ENCODE peak calls at places on chromosomes 16 and 17, in four cellular contexts. One of them, this sample, is unnamed.

GRCh38 chr16:31265329-31266245 is 5.8 kb downstream of the ITGAM start:
- DNase-seq in stomach: peak; percentile 30
- DNase-seq in WTC11: peak; percentile 23
- DNase-seq in progenitor cell of endocrine pancreas: no peak
- DNase-seq in this sample: no peak

GRCh38 chr16:77590707-77591106 is 131.6 kb upstream of the NUDT7 start:
- DNase-seq in stomach: no peak
- DNase-seq in WTC11: no peak
- DNase-seq in progenitor cell of endocrine pancreas: no peak
- DNase-seq in this sample: no peak

GRCh38 chr16:83742076-83742475 is 65.7 kb upstream of the HSBP1 start:
- DNase-seq in stomach: no peak
- DNase-seq in WTC11: no peak
- DNase-seq in progenitor cell of endocrine pancreas: no peak
- DNase-seq in this sample: no peak

GRCh38 chr17:78883533-78884131 is 19.4 kb downstream of the CEP295NL start:
- DNase-seq in stomach: peak; percentile 56
- DNase-seq in WTC11: no peak
- DNase-seq in progenitor cell of endocrine pancreas: peak; percentile 25
- DNase-seq in this sample: peak; percentile 60

GRCh38 chr16:10551881-10552280 is 28.5 kb downstream of the EMP2 start:
- DNase-seq in stomach: no peak
- DNase-seq in WTC11: no peak
- DNase-seq in progenitor cell of endocrine pancreas: no peak
- DNase-seq in this sample: no peak

GRCh38 chr16:68823401-68823800 is 19.9 kb upstream of the TANGO6 start:
- DNase-seq in stomach: no peak
- DNase-seq in WTC11: peak; percentile 18
- DNase-seq in progenitor cell of endocrine pancreas: no peak
- DNase-seq in this sample: no peak

GRCh38 chr16:6375471-6376075 is 957.1 kb upstream of the RBFOX1 start:
- DNase-seq in stomach: no peak
- DNase-seq in WTC11: no peak
- DNase-seq in progenitor cell of endocrine pancreas: no peak
- DNase-seq in this sample: peak; percentile 19

GRCh38 chr16:56363181-56363716 is 62.1 kb downstream of the AMFR start:
- DNase-seq in stomach: no peak
- DNase-seq in WTC11: no peak
- DNase-seq in progenitor cell of endocrine pancreas: no peak
- DNase-seq in this sample: no peak

GRCh38 chr17:79990704-79991103 is 45.0 kb downstream of the TBC1D16 start:
- DNase-seq in stomach: no peak
- DNase-seq in WTC11: no peak
- DNase-seq in progenitor cell of endocrine pancreas: no peak
- DNase-seq in this sample: no peak

GRCh38 chr16:20938426-20938825 is 37.9 kb downstream of the LYRM1 start:
- DNase-seq in stomach: no peak
- DNase-seq in WTC11: no peak
- DNase-seq in progenitor cell of endocrine pancreas: no peak
- DNase-seq in this sample: no peak

GRCh38 chr16:78297066-78297666 is 197.7 kb downstream of the WWOX start:
- DNase-seq in stomach: no peak
- DNase-seq in WTC11: no peak
- DNase-seq in progenitor cell of endocrine pancreas: no peak
- DNase-seq in this sample: no peak

GRCh38 chr17:17305282-17305801 is 2.2 kb downstream of the NT5M start:
- DNase-seq in stomach: no peak
- DNase-seq in WTC11: no peak
- DNase-seq in progenitor cell of endocrine pancreas: no peak
- DNase-seq in this sample: peak; percentile 36

GRCh38 chr17:79702071-79702470 is 28.7 kb upstream of the ENPP7 start:
- DNase-seq in stomach: no peak
- DNase-seq in WTC11: peak; percentile 69
- DNase-seq in progenitor cell of endocrine pancreas: no peak
- DNase-seq in this sample: no peak

GRCh38 chr16:69564845-69565610 is 738 bp upstream of the NFAT5 start:
- DNase-seq in stomach: no peak
- DNase-seq in WTC11: no peak
- DNase-seq in progenitor cell of endocrine pancreas: no peak
- DNase-seq in this sample: no peak

GRCh38 chr16:69937465-69937951 is 13.6 kb upstream of the CLEC18A start:
- DNase-seq in stomach: no peak
- DNase-seq in WTC11: peak; percentile 34
- DNase-seq in progenitor cell of endocrine pancreas: no peak
- DNase-seq in this sample: no peak

GRCh38 chr17:348692-349425 is 3.7 kb downstream of the RPH3AL start:
- DNase-seq in stomach: peak; percentile 85
- DNase-seq in WTC11: no peak
- DNase-seq in progenitor cell of endocrine pancreas: no peak
- DNase-seq in this sample: no peak

GRCh38 chr17:2089021-2089422 is 34.1 kb downstream of the HIC1 start:
- DNase-seq in stomach: no peak
- DNase-seq in WTC11: no peak
- DNase-seq in progenitor cell of endocrine pancreas: no peak
- DNase-seq in this sample: no peak

GRCh38 chr16:49854227-49855203 is 1.4 kb downstream of the ZNF423 start:
- DNase-seq in stomach: no peak
- DNase-seq in WTC11: peak; percentile 62
- DNase-seq in progenitor cell of endocrine pancreas: peak; percentile 45
- DNase-seq in this sample: no peak

GRCh38 chr17:81391964-81392908 is 3.0 kb upstream of the BAHCC1 start:
- DNase-seq in stomach: no peak
- DNase-seq in WTC11: no peak
- DNase-seq in progenitor cell of endocrine pancreas: no peak
- DNase-seq in this sample: peak; percentile 62

GRCh38 chr16:74724820-74725549 is 24.3 kb upstream of the MLKL start:
- DNase-seq in stomach: no peak
- DNase-seq in WTC11: no peak
- DNase-seq in progenitor cell of endocrine pancreas: no peak
- DNase-seq in this sample: no peak

GRCh38 chr17:34378664-34379101 is 15.7 kb upstream of the CCL1 start:
- DNase-seq in stomach: no peak
- DNase-seq in WTC11: no peak
- DNase-seq in progenitor cell of endocrine pancreas: no peak
- DNase-seq in this sample: no peak

GRCh38 chr16:48057085-48057484 is 98.7 kb downstream of the ABCC12 start:
- DNase-seq in stomach: no peak
- DNase-seq in WTC11: no peak
- DNase-seq in progenitor cell of endocrine pancreas: no peak
- DNase-seq in this sample: no peak

GRCh38 chr16:1914759-1915387 is 3.3 kb downstream of the HS3ST6 start:
- DNase-seq in stomach: no peak
- DNase-seq in WTC11: no peak
- DNase-seq in progenitor cell of endocrine pancreas: no peak
- DNase-seq in this sample: no peak

GRCh38 chr16:85532147-85532546 is 81.0 kb upstream of the GSE1 start:
- DNase-seq in stomach: no peak
- DNase-seq in WTC11: no peak
- DNase-seq in progenitor cell of endocrine pancreas: no peak
- DNase-seq in this sample: no peak

GRCh38 chr17:52170963-52171572 is 12.6 kb upstream of the CA10 start:
- DNase-seq in stomach: peak; percentile 67
- DNase-seq in WTC11: peak; percentile 20
- DNase-seq in progenitor cell of endocrine pancreas: peak; percentile 19
- DNase-seq in this sample: peak; percentile 55

GRCh38 chr17:57948555-57949420 is 6.4 kb downstream of the CUEDC1 start:
- DNase-seq in stomach: no peak
- DNase-seq in WTC11: no peak
- DNase-seq in progenitor cell of endocrine pancreas: no peak
- DNase-seq in this sample: peak; percentile 82

GRCh38 chr16:4315185-4316102 is at the start of gene GLIS2:
- DNase-seq in stomach: peak; percentile 73
- DNase-seq in WTC11: peak; percentile 82
- DNase-seq in progenitor cell of endocrine pancreas: peak; percentile 78
- DNase-seq in this sample: peak; percentile 92

GRCh38 chr16:29254676-29255495 is 151.6 kb downstream of the NPIPB11 start:
- DNase-seq in stomach: no peak
- DNase-seq in WTC11: no peak
- DNase-seq in progenitor cell of endocrine pancreas: no peak
- DNase-seq in this sample: no peak

GRCh38 chr17:49779730-49780220 is 8.7 kb upstream of the KAT7 start:
- DNase-seq in stomach: no peak
- DNase-seq in WTC11: no peak
- DNase-seq in progenitor cell of endocrine pancreas: no peak
- DNase-seq in this sample: peak; percentile 47

GRCh38 chr17:32558328-32558955 is 71.6 kb downstream of the CDK5R1 start:
- DNase-seq in stomach: no peak
- DNase-seq in WTC11: no peak
- DNase-seq in progenitor cell of endocrine pancreas: no peak
- DNase-seq in this sample: no peak

GRCh38 chr17:81251091-81251942 is 12.2 kb downstream of the NDUFAF8 start:
- DNase-seq in stomach: no peak
- DNase-seq in WTC11: no peak
- DNase-seq in progenitor cell of endocrine pancreas: no peak
- DNase-seq in this sample: no peak

GRCh38 chr17:41680426-41681040 is 8.2 kb upstream of the EIF1 start:
- DNase-seq in stomach: no peak
- DNase-seq in WTC11: no peak
- DNase-seq in progenitor cell of endocrine pancreas: no peak
- DNase-seq in this sample: no peak

GRCh38 chr17:81277421-81277820 is 17.7 kb downstream of the SLC38A10 start:
- DNase-seq in stomach: peak; percentile 48
- DNase-seq in WTC11: no peak
- DNase-seq in progenitor cell of endocrine pancreas: no peak
- DNase-seq in this sample: peak; percentile 42

GRCh38 chr17:15271731-15272130 is 6.6 kb upstream of the PMP22 start:
- DNase-seq in stomach: no peak
- DNase-seq in WTC11: no peak
- DNase-seq in progenitor cell of endocrine pancreas: no peak
- DNase-seq in this sample: no peak

DNA sequence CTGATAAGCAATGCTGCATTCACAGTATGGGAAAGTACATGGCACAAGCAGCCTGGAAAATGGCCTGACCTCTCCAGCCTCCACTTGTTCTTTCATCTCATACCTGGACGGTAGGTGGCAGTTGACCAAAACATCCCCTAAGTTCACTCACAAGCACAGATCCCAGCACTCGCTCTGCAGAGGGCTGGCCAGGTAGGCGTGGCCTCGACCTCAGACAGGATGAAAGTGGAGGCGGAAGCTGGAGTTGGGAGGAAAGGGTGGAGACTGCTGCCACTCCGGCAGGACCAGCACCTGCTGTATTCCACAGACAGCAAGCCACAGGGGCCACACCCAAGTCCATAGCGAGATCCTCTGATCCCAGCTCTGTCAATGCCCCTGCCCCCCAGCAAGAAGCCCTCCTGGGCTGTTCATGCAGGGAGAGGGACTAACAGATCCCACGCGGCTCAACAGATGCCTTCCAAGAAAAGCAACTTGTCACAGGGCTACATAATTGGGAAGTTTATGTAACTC is 31.3 kb downstream of the ZCCHC14 start:
- DNase-seq in stomach: peak; percentile 96
- DNase-seq in WTC11: peak; percentile 94
- DNase-seq in progenitor cell of endocrine pancreas: peak; percentile 77
- DNase-seq in this sample: peak; percentile 33
- TF ChIP-seq CTCF in stomach: no peak
- TF ChIP-seq CTCF in WTC11: no peak
- TF ChIP-seq CTCF in progenitor cell of endocrine pancreas: peak; percentile 68
- TF ChIP-seq CTCF in this sample: peak; percentile 13

DNA sequence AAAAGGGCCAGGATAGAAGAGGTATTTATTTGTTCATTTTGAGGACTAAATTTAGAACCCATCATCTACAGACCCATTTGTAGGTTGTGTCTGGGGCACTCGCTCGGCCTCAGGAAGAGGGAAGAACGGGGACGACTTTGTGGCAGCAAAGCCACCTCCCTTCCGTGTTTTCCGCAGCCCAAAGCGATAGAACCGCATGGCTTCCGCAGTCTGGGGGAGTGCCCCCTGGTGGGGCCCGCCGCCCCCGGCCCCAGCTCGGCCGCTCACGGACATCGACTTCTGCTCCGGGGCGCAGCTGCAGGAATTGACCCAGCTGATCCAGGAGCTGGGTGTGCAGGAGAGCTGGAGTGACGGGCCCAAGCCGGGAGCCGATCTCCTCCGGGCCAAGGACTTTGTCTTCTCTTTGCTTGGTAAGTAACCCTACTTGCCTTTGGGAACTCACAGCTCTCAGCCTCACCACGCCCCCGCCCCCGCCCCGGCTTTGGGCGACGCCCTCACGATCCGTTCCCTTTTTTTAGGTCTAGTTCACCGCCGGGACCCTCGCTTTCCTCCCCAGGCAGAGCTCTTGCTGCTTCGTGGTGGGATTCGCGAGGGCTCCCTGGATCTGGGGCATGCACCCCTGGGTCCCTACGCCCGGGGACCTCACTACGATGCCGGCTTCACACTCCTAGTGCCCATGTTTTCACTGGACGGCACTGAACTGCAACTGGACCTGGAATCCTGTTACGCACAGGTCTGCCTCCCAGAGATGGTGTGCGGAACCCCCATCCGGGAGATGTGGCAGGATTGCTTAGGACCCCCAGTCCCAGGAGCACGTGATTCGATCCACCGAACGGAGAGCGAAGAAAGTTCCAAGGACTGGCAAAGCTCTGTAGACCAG is 681 bp downstream of the TMEM102 start:
- DNase-seq in stomach: peak; percentile 53
- DNase-seq in WTC11: peak; percentile 68
- DNase-seq in progenitor cell of endocrine pancreas: peak; percentile 43
- DNase-seq in this sample: peak; percentile 46
- TF ChIP-seq CTCF in stomach: no peak
- TF ChIP-seq CTCF in WTC11: no peak
- TF ChIP-seq CTCF in progenitor cell of endocrine pancreas: peak; percentile 51
- TF ChIP-seq CTCF in this sample: peak; percentile 2

GRCh38 chr16:57704011-57704904 is 9.7 kb downstream of the DRC7 start:
- DNase-seq in stomach: no peak
- DNase-seq in WTC11: no peak
- DNase-seq in progenitor cell of endocrine pancreas: no peak
- DNase-seq in this sample: no peak

GRCh38 chr16:57704905-57705852 is 10.6 kb downstream of the DRC7 start:
- DNase-seq in stomach: no peak
- DNase-seq in WTC11: no peak
- DNase-seq in progenitor cell of endocrine pancreas: no peak
- DNase-seq in this sample: no peak

GRCh38 chr16:57708168-57708567 is 13.6 kb downstream of the DRC7 start:
- DNase-seq in stomach: no peak
- DNase-seq in WTC11: no peak
- DNase-seq in progenitor cell of endocrine pancreas: no peak
- DNase-seq in this sample: no peak

GRCh38 chr16:57707331-57707730 is 12.7 kb downstream of the DRC7 start:
- DNase-seq in stomach: peak; percentile 19
- DNase-seq in WTC11: no peak
- DNase-seq in progenitor cell of endocrine pancreas: no peak
- DNase-seq in this sample: no peak

GRCh38 chr16:57706717-57707116 is 12.1 kb downstream of the DRC7 start:
- DNase-seq in stomach: no peak
- DNase-seq in WTC11: no peak
- DNase-seq in progenitor cell of endocrine pancreas: no peak
- DNase-seq in this sample: no peak
- TF ChIP-seq CTCF in stomach: no peak
- TF ChIP-seq CTCF in WTC11: no peak
- TF ChIP-seq CTCF in progenitor cell of endocrine pancreas: no peak
- TF ChIP-seq CTCF in this sample: no peak

GRCh38 chr16:67326472-67327309 is at the start of the genes KCTD19 and LRRC36:
- DNase-seq in stomach: peak; percentile 78
- DNase-seq in WTC11: peak; percentile 98
- DNase-seq in progenitor cell of endocrine pancreas: peak; percentile 94
- DNase-seq in this sample: peak; percentile 90
- TF ChIP-seq CTCF in stomach: no peak
- TF ChIP-seq CTCF in WTC11: peak; percentile 49
- TF ChIP-seq CTCF in progenitor cell of endocrine pancreas: peak; percentile 78
- TF ChIP-seq CTCF in this sample: peak; percentile 38

GRCh38 chr17:69018022-69018615 is 42.6 kb downstream of the ABCA9 start:
- DNase-seq in stomach: no peak
- DNase-seq in WTC11: no peak
- DNase-seq in progenitor cell of endocrine pancreas: no peak
- DNase-seq in this sample: no peak
- TF ChIP-seq CTCF in stomach: no peak
- TF ChIP-seq CTCF in WTC11: no peak
- TF ChIP-seq CTCF in progenitor cell of endocrine pancreas: no peak
- TF ChIP-seq CTCF in this sample: no peak

This sample was measured in cardiac muscle cell.